ENCODE peak calls at places on chromosome 18, in nine cellular contexts. One of them, this sample, is unnamed.

GRCh38 chr18:21855432-21855831 is 114.8 kb downstream of the MIB1 start:
- DNase-seq in ACHN: no peak
- DNase-seq in CD8-positive, alpha-beta T cell: no peak
- DNase-seq in non-pigmented ciliary epithelial cell: no peak
- DNase-seq in glomerular endothelial cell: no peak
- DNase-seq in G401: no peak
- DNase-seq in stimulated activated CD8-positive, alpha-beta memory T cell treated with anti-CD3 and anti-CD28 coated beads, Interleukin-7, amount 100 ng/mL, for 48 hours: no peak
- DNase-seq in GOT3: no peak
- DNase-seq in AG08396: no peak
- DNase-seq in this sample: no peak

GRCh38 chr18:72871091-72871490 is 3.3 kb upstream of the NETO1 start:
- DNase-seq in ACHN: no peak
- DNase-seq in CD8-positive, alpha-beta T cell: no peak
- DNase-seq in non-pigmented ciliary epithelial cell: peak; percentile 50
- DNase-seq in glomerular endothelial cell: no peak
- DNase-seq in G401: no peak
- DNase-seq in stimulated activated CD8-positive, alpha-beta memory T cell treated with anti-CD3 and anti-CD28 coated beads, Interleukin-7, amount 100 ng/mL, for 48 hours: no peak
- DNase-seq in GOT3: no peak
- DNase-seq in AG08396: peak; percentile 14
- DNase-seq in this sample: no peak

GRCh38 chr18:24176727-24177416 is 38.0 kb downstream of the CABYR start:
- DNase-seq in ACHN: peak; percentile 53
- DNase-seq in CD8-positive, alpha-beta T cell: peak; percentile 34
- DNase-seq in non-pigmented ciliary epithelial cell: no peak
- DNase-seq in glomerular endothelial cell: no peak
- DNase-seq in G401: peak; percentile 26
- DNase-seq in stimulated activated CD8-positive, alpha-beta memory T cell treated with anti-CD3 and anti-CD28 coated beads, Interleukin-7, amount 100 ng/mL, for 48 hours: peak; percentile 39
- DNase-seq in GOT3: no peak
- DNase-seq in AG08396: peak; percentile 51
- DNase-seq in this sample: peak; percentile 66

GRCh38 chr18:50044402-50044801 is 150.5 kb downstream of the MYO5B start:
- DNase-seq in ACHN: no peak
- DNase-seq in CD8-positive, alpha-beta T cell: no peak
- DNase-seq in non-pigmented ciliary epithelial cell: no peak
- DNase-seq in glomerular endothelial cell: no peak
- DNase-seq in G401: peak; percentile 86
- DNase-seq in stimulated activated CD8-positive, alpha-beta memory T cell treated with anti-CD3 and anti-CD28 coated beads, Interleukin-7, amount 100 ng/mL, for 48 hours: no peak
- DNase-seq in GOT3: no peak
- DNase-seq in AG08396: no peak
- DNase-seq in this sample: no peak

GRCh38 chr18:74225193-74225840 is 66.4 kb downstream of the CYB5A start:
- DNase-seq in ACHN: no peak
- DNase-seq in CD8-positive, alpha-beta T cell: no peak
- DNase-seq in non-pigmented ciliary epithelial cell: no peak
- DNase-seq in glomerular endothelial cell: no peak
- DNase-seq in G401: no peak
- DNase-seq in stimulated activated CD8-positive, alpha-beta memory T cell treated with anti-CD3 and anti-CD28 coated beads, Interleukin-7, amount 100 ng/mL, for 48 hours: no peak
- DNase-seq in GOT3: no peak
- DNase-seq in AG08396: no peak
- DNase-seq in this sample: no peak

GRCh38 chr18:51666717-51667320 is 469.3 kb upstream of the MEX3C start:
- DNase-seq in ACHN: no peak
- DNase-seq in CD8-positive, alpha-beta T cell: no peak
- DNase-seq in non-pigmented ciliary epithelial cell: no peak
- DNase-seq in glomerular endothelial cell: no peak
- DNase-seq in G401: peak; percentile 61
- DNase-seq in stimulated activated CD8-positive, alpha-beta memory T cell treated with anti-CD3 and anti-CD28 coated beads, Interleukin-7, amount 100 ng/mL, for 48 hours: no peak
- DNase-seq in GOT3: no peak
- DNase-seq in AG08396: no peak
- DNase-seq in this sample: no peak

GRCh38 chr18:49944681-49945080 is 131.3 kb upstream of the ACAA2 start:
- DNase-seq in ACHN: no peak
- DNase-seq in CD8-positive, alpha-beta T cell: peak; percentile 10
- DNase-seq in non-pigmented ciliary epithelial cell: no peak
- DNase-seq in glomerular endothelial cell: no peak
- DNase-seq in G401: peak; percentile 37
- DNase-seq in stimulated activated CD8-positive, alpha-beta memory T cell treated with anti-CD3 and anti-CD28 coated beads, Interleukin-7, amount 100 ng/mL, for 48 hours: no peak
- DNase-seq in GOT3: no peak
- DNase-seq in AG08396: peak; percentile 30
- DNase-seq in this sample: no peak

GRCh38 chr18:23225518-23225917 is 90.2 kb downstream of the CABLES1 start:
- DNase-seq in ACHN: no peak
- DNase-seq in CD8-positive, alpha-beta T cell: no peak
- DNase-seq in non-pigmented ciliary epithelial cell: peak; percentile 81
- DNase-seq in glomerular endothelial cell: no peak
- DNase-seq in G401: peak; percentile 20
- DNase-seq in stimulated activated CD8-positive, alpha-beta memory T cell treated with anti-CD3 and anti-CD28 coated beads, Interleukin-7, amount 100 ng/mL, for 48 hours: no peak
- DNase-seq in GOT3: no peak
- DNase-seq in AG08396: peak; percentile 75
- DNase-seq in this sample: peak; percentile 96

GRCh38 chr18:31419457-31419932 is 28.0 kb upstream of the DSG3 start:
- DNase-seq in ACHN: no peak
- DNase-seq in CD8-positive, alpha-beta T cell: no peak
- DNase-seq in non-pigmented ciliary epithelial cell: no peak
- DNase-seq in glomerular endothelial cell: no peak
- DNase-seq in G401: no peak
- DNase-seq in stimulated activated CD8-positive, alpha-beta memory T cell treated with anti-CD3 and anti-CD28 coated beads, Interleukin-7, amount 100 ng/mL, for 48 hours: no peak
- DNase-seq in GOT3: no peak
- DNase-seq in AG08396: no peak
- DNase-seq in this sample: no peak

GRCh38 chr18:6835345-6835744 is 105.8 kb downstream of the ARHGAP28 start:
- DNase-seq in ACHN: no peak
- DNase-seq in CD8-positive, alpha-beta T cell: no peak
- DNase-seq in non-pigmented ciliary epithelial cell: no peak
- DNase-seq in glomerular endothelial cell: no peak
- DNase-seq in G401: no peak
- DNase-seq in stimulated activated CD8-positive, alpha-beta memory T cell treated with anti-CD3 and anti-CD28 coated beads, Interleukin-7, amount 100 ng/mL, for 48 hours: no peak
- DNase-seq in GOT3: no peak
- DNase-seq in AG08396: peak; percentile 20
- DNase-seq in this sample: no peak

GRCh38 chr18:58271770-58272169 is 227.7 kb downstream of the NEDD4L start:
- DNase-seq in ACHN: no peak
- DNase-seq in CD8-positive, alpha-beta T cell: no peak
- DNase-seq in non-pigmented ciliary epithelial cell: no peak
- DNase-seq in glomerular endothelial cell: no peak
- DNase-seq in G401: no peak
- DNase-seq in stimulated activated CD8-positive, alpha-beta memory T cell treated with anti-CD3 and anti-CD28 coated beads, Interleukin-7, amount 100 ng/mL, for 48 hours: no peak
- DNase-seq in GOT3: no peak
- DNase-seq in AG08396: no peak
- DNase-seq in this sample: no peak

GRCh38 chr18:47735041-47735440 is 195.4 kb downstream of the SMAD2 start:
- DNase-seq in ACHN: no peak
- DNase-seq in CD8-positive, alpha-beta T cell: no peak
- DNase-seq in non-pigmented ciliary epithelial cell: no peak
- DNase-seq in glomerular endothelial cell: no peak
- DNase-seq in G401: no peak
- DNase-seq in stimulated activated CD8-positive, alpha-beta memory T cell treated with anti-CD3 and anti-CD28 coated beads, Interleukin-7, amount 100 ng/mL, for 48 hours: no peak
- DNase-seq in GOT3: no peak
- DNase-seq in AG08396: no peak
- DNase-seq in this sample: no peak

GRCh38 chr18:13372405-13372995 is 153.9 kb downstream of the LDLRAD4 start:
- DNase-seq in ACHN: no peak
- DNase-seq in CD8-positive, alpha-beta T cell: no peak
- DNase-seq in non-pigmented ciliary epithelial cell: no peak
- DNase-seq in glomerular endothelial cell: no peak
- DNase-seq in G401: peak; percentile 57
- DNase-seq in stimulated activated CD8-positive, alpha-beta memory T cell treated with anti-CD3 and anti-CD28 coated beads, Interleukin-7, amount 100 ng/mL, for 48 hours: no peak
- DNase-seq in GOT3: no peak
- DNase-seq in AG08396: no peak
- DNase-seq in this sample: peak; percentile 27

GRCh38 chr18:23740105-23740830 is 51.0 kb downstream of the LAMA3 start:
- DNase-seq in ACHN: no peak
- DNase-seq in CD8-positive, alpha-beta T cell: no peak
- DNase-seq in non-pigmented ciliary epithelial cell: no peak
- DNase-seq in glomerular endothelial cell: no peak
- DNase-seq in G401: no peak
- DNase-seq in stimulated activated CD8-positive, alpha-beta memory T cell treated with anti-CD3 and anti-CD28 coated beads, Interleukin-7, amount 100 ng/mL, for 48 hours: no peak
- DNase-seq in GOT3: no peak
- DNase-seq in AG08396: no peak
- DNase-seq in this sample: no peak

GRCh38 chr18:74204543-74205152 is 56.3 kb downstream of the TIMM21 start:
- DNase-seq in ACHN: peak; percentile 3
- DNase-seq in CD8-positive, alpha-beta T cell: no peak
- DNase-seq in non-pigmented ciliary epithelial cell: no peak
- DNase-seq in glomerular endothelial cell: no peak
- DNase-seq in G401: no peak
- DNase-seq in stimulated activated CD8-positive, alpha-beta memory T cell treated with anti-CD3 and anti-CD28 coated beads, Interleukin-7, amount 100 ng/mL, for 48 hours: no peak
- DNase-seq in GOT3: no peak
- DNase-seq in AG08396: no peak
- DNase-seq in this sample: no peak

GRCh38 chr18:10752407-10752806 is 226.6 kb downstream of the NAPG start:
- DNase-seq in ACHN: no peak
- DNase-seq in CD8-positive, alpha-beta T cell: no peak
- DNase-seq in non-pigmented ciliary epithelial cell: no peak
- DNase-seq in glomerular endothelial cell: no peak
- DNase-seq in G401: no peak
- DNase-seq in stimulated activated CD8-positive, alpha-beta memory T cell treated with anti-CD3 and anti-CD28 coated beads, Interleukin-7, amount 100 ng/mL, for 48 hours: no peak
- DNase-seq in GOT3: no peak
- DNase-seq in AG08396: no peak
- DNase-seq in this sample: no peak

GRCh38 chr18:42181474-42181873 is 226.4 kb downstream of the PIK3C3 start:
- DNase-seq in ACHN: no peak
- DNase-seq in CD8-positive, alpha-beta T cell: no peak
- DNase-seq in non-pigmented ciliary epithelial cell: no peak
- DNase-seq in glomerular endothelial cell: no peak
- DNase-seq in G401: peak; percentile 65
- DNase-seq in stimulated activated CD8-positive, alpha-beta memory T cell treated with anti-CD3 and anti-CD28 coated beads, Interleukin-7, amount 100 ng/mL, for 48 hours: no peak
- DNase-seq in GOT3: no peak
- DNase-seq in AG08396: no peak
- DNase-seq in this sample: no peak

GRCh38 chr18:10414293-10414842 is 40.1 kb upstream of the APCDD1 start:
- DNase-seq in ACHN: no peak
- DNase-seq in CD8-positive, alpha-beta T cell: no peak
- DNase-seq in non-pigmented ciliary epithelial cell: no peak
- DNase-seq in glomerular endothelial cell: no peak
- DNase-seq in G401: no peak
- DNase-seq in stimulated activated CD8-positive, alpha-beta memory T cell treated with anti-CD3 and anti-CD28 coated beads, Interleukin-7, amount 100 ng/mL, for 48 hours: no peak
- DNase-seq in GOT3: no peak
- DNase-seq in AG08396: no peak
- DNase-seq in this sample: no peak

GRCh38 chr18:9722691-9723090 is 14.6 kb downstream of the RAB31 start:
- DNase-seq in ACHN: no peak
- DNase-seq in CD8-positive, alpha-beta T cell: no peak
- DNase-seq in non-pigmented ciliary epithelial cell: no peak
- DNase-seq in glomerular endothelial cell: no peak
- DNase-seq in G401: peak; percentile 22
- DNase-seq in stimulated activated CD8-positive, alpha-beta memory T cell treated with anti-CD3 and anti-CD28 coated beads, Interleukin-7, amount 100 ng/mL, for 48 hours: no peak
- DNase-seq in GOT3: no peak
- DNase-seq in AG08396: no peak
- DNase-seq in this sample: no peak

GRCh38 chr18:70411886-70412443 is 123.1 kb downstream of the SOCS6 start:
- DNase-seq in ACHN: no peak
- DNase-seq in CD8-positive, alpha-beta T cell: no peak
- DNase-seq in non-pigmented ciliary epithelial cell: no peak
- DNase-seq in glomerular endothelial cell: no peak
- DNase-seq in G401: no peak
- DNase-seq in stimulated activated CD8-positive, alpha-beta memory T cell treated with anti-CD3 and anti-CD28 coated beads, Interleukin-7, amount 100 ng/mL, for 48 hours: no peak
- DNase-seq in GOT3: no peak
- DNase-seq in AG08396: no peak
- DNase-seq in this sample: no peak

GRCh38 chr18:32042337-32042736 is 23.7 kb downstream of the RNF125 start:
- DNase-seq in ACHN: no peak
- DNase-seq in CD8-positive, alpha-beta T cell: no peak
- DNase-seq in non-pigmented ciliary epithelial cell: no peak
- DNase-seq in glomerular endothelial cell: no peak
- DNase-seq in G401: no peak
- DNase-seq in stimulated activated CD8-positive, alpha-beta memory T cell treated with anti-CD3 and anti-CD28 coated beads, Interleukin-7, amount 100 ng/mL, for 48 hours: no peak
- DNase-seq in GOT3: no peak
- DNase-seq in AG08396: no peak
- DNase-seq in this sample: no peak

GRCh38 chr18:39485696-39486095 is 1920.1 kb upstream of the CELF4 start:
- DNase-seq in ACHN: no peak
- DNase-seq in CD8-positive, alpha-beta T cell: no peak
- DNase-seq in non-pigmented ciliary epithelial cell: no peak
- DNase-seq in glomerular endothelial cell: no peak
- DNase-seq in G401: no peak
- DNase-seq in stimulated activated CD8-positive, alpha-beta memory T cell treated with anti-CD3 and anti-CD28 coated beads, Interleukin-7, amount 100 ng/mL, for 48 hours: no peak
- DNase-seq in GOT3: no peak
- DNase-seq in AG08396: no peak
- DNase-seq in this sample: no peak

GRCh38 chr18:77100751-77101355 is 31.7 kb downstream of the MBP start:
- DNase-seq in ACHN: peak; percentile 22
- DNase-seq in CD8-positive, alpha-beta T cell: peak; percentile 48
- DNase-seq in non-pigmented ciliary epithelial cell: no peak
- DNase-seq in glomerular endothelial cell: no peak
- DNase-seq in G401: no peak
- DNase-seq in stimulated activated CD8-positive, alpha-beta memory T cell treated with anti-CD3 and anti-CD28 coated beads, Interleukin-7, amount 100 ng/mL, for 48 hours: no peak
- DNase-seq in GOT3: no peak
- DNase-seq in AG08396: no peak
- DNase-seq in this sample: no peak

This sample was measured in osteoblast.